ENCODE peak calls at places on chromosomes 6 and 20, in four cellular contexts. One of them, this sample, is unnamed.

GRCh38 chr20:12555369-12555768 is 453.4 kb upstream of the SPTLC3 start:
- DNase-seq in nephron progenitor cell: no peak
- DNase-seq in pancreas: no peak
- DNase-seq in fibroblast of lung: no peak
- DNase-seq in this sample: no peak

GRCh38 chr20:50487397-50487796 is 22.8 kb upstream of the PTPN1 start:
- DNase-seq in fibroblast of lung: no peak
- DNase-seq in pancreas: no peak
- DNase-seq in nephron progenitor cell: no peak
- DNase-seq in this sample: no peak

GRCh38 chr6:116572162-116572561 is 858 bp downstream of the RWDD1 start:
- DNase-seq in pancreas: peak
- DNase-seq in fibroblast of lung: peak
- DNase-seq in nephron progenitor cell: peak
- DNase-seq in this sample: peak

GRCh38 chr6:14747881-14748520 is 497.9 kb upstream of the JARID2 start:
- DNase-seq in fibroblast of lung: peak
- DNase-seq in nephron progenitor cell: no peak
- DNase-seq in pancreas: no peak
- DNase-seq in this sample: no peak

GRCh38 chr6:128456510-128457244 is 63.7 kb downstream of the PTPRK start:
- DNase-seq in nephron progenitor cell: no peak
- DNase-seq in pancreas: no peak
- DNase-seq in fibroblast of lung: no peak
- DNase-seq in this sample: no peak

GRCh38 chr6:144467153-144467762 is 182.1 kb downstream of the UTRN start:
- DNase-seq in fibroblast of lung: no peak
- DNase-seq in nephron progenitor cell: no peak
- DNase-seq in pancreas: no peak
- DNase-seq in this sample: no peak

GRCh38 chr6:129235167-129236072 is 352.5 kb downstream of the LAMA2 start:
- DNase-seq in pancreas: no peak
- DNase-seq in fibroblast of lung: no peak
- DNase-seq in nephron progenitor cell: no peak
- DNase-seq in this sample: no peak

GRCh38 chr20:20894753-20895152 is 182.3 kb upstream of the RALGAPA2 start:
- DNase-seq in fibroblast of lung: no peak
- DNase-seq in nephron progenitor cell: no peak
- DNase-seq in pancreas: no peak
- DNase-seq in this sample: no peak

GRCh38 chr6:39625209-39625608 is 100.0 kb downstream of the KIF6 start:
- DNase-seq in pancreas: no peak
- DNase-seq in nephron progenitor cell: no peak
- DNase-seq in fibroblast of lung: no peak
- DNase-seq in this sample: no peak

GRCh38 chr6:135568366-135568765 is 70.8 kb upstream of the AHI1 start:
- DNase-seq in pancreas: peak
- DNase-seq in nephron progenitor cell: no peak
- DNase-seq in fibroblast of lung: peak
- DNase-seq in this sample: peak

GRCh38 chr6:47083586-47084047 is 41.5 kb upstream of the ADGRF1 start:
- DNase-seq in fibroblast of lung: peak
- DNase-seq in pancreas: peak
- DNase-seq in nephron progenitor cell: peak
- DNase-seq in this sample: no peak

GRCh38 chr6:89689732-89690131 is 51.2 kb upstream of the LYRM2 start:
- DNase-seq in fibroblast of lung: no peak
- DNase-seq in nephron progenitor cell: no peak
- DNase-seq in pancreas: no peak
- DNase-seq in this sample: no peak

GRCh38 chr6:97812940-97813339 is 529.9 kb upstream of the MMS22L start:
- DNase-seq in fibroblast of lung: peak
- DNase-seq in pancreas: no peak
- DNase-seq in nephron progenitor cell: no peak
- DNase-seq in this sample: no peak

GRCh38 chr6:52995913-52996685 is 1.0 kb upstream of the GSTA4 start:
- DNase-seq in nephron progenitor cell: peak
- DNase-seq in fibroblast of lung: peak
- DNase-seq in pancreas: no peak
- DNase-seq in this sample: peak

DNA sequence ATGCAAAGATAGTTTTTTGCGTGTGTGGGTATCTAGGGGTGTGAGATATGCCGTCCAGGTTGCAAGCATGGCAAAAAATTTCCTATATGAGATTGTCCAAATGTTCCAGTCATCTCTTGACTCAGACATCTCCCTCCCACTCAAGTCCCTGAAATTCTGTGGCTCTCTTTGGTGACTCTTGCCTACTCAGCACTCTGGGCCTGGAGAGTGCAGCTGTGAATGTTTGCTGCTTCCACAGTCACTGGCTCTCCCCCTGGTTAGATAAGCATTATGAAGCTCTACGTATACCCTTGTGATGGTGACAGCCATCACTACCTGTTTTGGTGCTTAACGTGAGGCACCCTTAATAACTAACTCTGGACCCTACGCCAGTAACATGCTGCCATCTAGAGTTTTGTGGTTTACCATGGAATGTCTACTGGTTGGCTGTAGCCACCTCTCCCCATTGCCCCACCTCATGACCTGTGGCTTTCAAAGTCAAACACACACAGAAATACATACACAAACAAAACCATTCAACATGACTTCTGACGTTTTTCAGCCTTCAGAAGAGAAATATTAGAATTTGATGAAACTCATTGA is 621.9 kb upstream of the CITED2 start:
- DNase-seq in pancreas: no peak
- DNase-seq in fibroblast of lung: peak
- DNase-seq in nephron progenitor cell: peak
- DNase-seq in this sample: no peak
- TF ChIP-seq CTCF in pancreas: no peak
- TF ChIP-seq CTCF in fibroblast of lung: no peak
- TF ChIP-seq CTCF in nephron progenitor cell: peak
- TF ChIP-seq CTCF in this sample: no peak

DNA sequence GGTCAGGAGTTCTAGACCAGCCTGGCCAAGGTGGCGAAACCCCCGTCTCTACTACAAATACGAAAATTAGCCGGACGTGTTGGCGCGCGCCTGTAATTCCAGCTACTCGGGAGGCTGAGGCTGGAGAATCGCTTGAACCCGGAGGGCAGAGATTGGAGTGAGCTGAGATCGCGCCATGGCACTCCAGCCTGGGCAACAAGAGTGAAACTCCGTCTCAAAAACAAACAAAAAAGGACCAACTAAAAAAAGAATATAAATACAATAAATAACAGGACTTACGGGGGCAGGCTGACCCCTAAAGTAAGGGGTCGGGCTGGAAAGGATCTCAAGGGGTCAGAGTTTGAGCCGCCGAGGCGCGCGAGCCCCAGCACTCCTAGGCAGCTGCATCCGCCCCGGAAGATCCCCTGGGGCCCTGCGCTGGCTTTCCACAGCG is 509 bp upstream of the TPD52L2 start:
- DNase-seq in nephron progenitor cell: no peak
- DNase-seq in fibroblast of lung: no peak
- DNase-seq in pancreas: no peak
- DNase-seq in this sample: no peak
- TF ChIP-seq CTCF in nephron progenitor cell: no peak
- TF ChIP-seq CTCF in fibroblast of lung: no peak
- TF ChIP-seq CTCF in pancreas: no peak
- TF ChIP-seq CTCF in this sample: peak

GRCh38 chr6:166343157-166343502 is 785 bp upstream of the SFT2D1 start:
- DNase-seq in pancreas: no peak
- DNase-seq in nephron progenitor cell: no peak
- DNase-seq in fibroblast of lung: peak
- DNase-seq in this sample: no peak

GRCh38 chr6:166341915-166342292 is 441 bp downstream of the SFT2D1 start:
- DNase-seq in fibroblast of lung: peak
- DNase-seq in pancreas: no peak
- DNase-seq in nephron progenitor cell: no peak
- DNase-seq in this sample: no peak

GRCh38 chr6:166344240-166344639 is 1.9 kb upstream of the SFT2D1 start:
- DNase-seq in pancreas: no peak
- DNase-seq in nephron progenitor cell: no peak
- DNase-seq in fibroblast of lung: peak
- DNase-seq in this sample: no peak

GRCh38 chr6:166341464-166341863 is 881 bp downstream of the SFT2D1 start:
- DNase-seq in nephron progenitor cell: no peak
- DNase-seq in fibroblast of lung: no peak
- DNase-seq in pancreas: no peak
- DNase-seq in this sample: no peak

GRCh38 chr6:166342293-166343156 is at the start of gene SFT2D1:
- DNase-seq in pancreas: peak
- DNase-seq in fibroblast of lung: peak
- DNase-seq in nephron progenitor cell: peak
- DNase-seq in this sample: peak
- TF ChIP-seq CTCF in pancreas: no peak
- TF ChIP-seq CTCF in fibroblast of lung: no peak
- TF ChIP-seq CTCF in nephron progenitor cell: no peak
- TF ChIP-seq CTCF in this sample: no peak

GRCh38 chr6:17470953-17471335 is 77.5 kb downstream of the CAP2 start:
- DNase-seq in fibroblast of lung: peak
- DNase-seq in pancreas: no peak
- DNase-seq in nephron progenitor cell: no peak
- DNase-seq in this sample: no peak
- TF ChIP-seq CTCF in fibroblast of lung: peak
- TF ChIP-seq CTCF in pancreas: no peak
- TF ChIP-seq CTCF in nephron progenitor cell: no peak
- TF ChIP-seq CTCF in this sample: no peak

GRCh38 chr6:41736800-41737555 is 1.6 kb upstream of the TFEB start:
- DNase-seq in pancreas: no peak
- DNase-seq in fibroblast of lung: no peak
- DNase-seq in nephron progenitor cell: no peak
- DNase-seq in this sample: no peak

GRCh38 chr6:41735427-41736206 is at the start of gene TFEB:
- DNase-seq in nephron progenitor cell: peak
- DNase-seq in pancreas: peak
- DNase-seq in fibroblast of lung: peak
- DNase-seq in this sample: peak

GRCh38 chr6:41737591-41738130 is 2.3 kb upstream of the TFEB start:
- DNase-seq in pancreas: no peak
- DNase-seq in nephron progenitor cell: no peak
- DNase-seq in fibroblast of lung: no peak
- DNase-seq in this sample: no peak

GRCh38 chr6:41734666-41735426 is 562 bp downstream of the TFEB start:
- DNase-seq in pancreas: peak
- DNase-seq in nephron progenitor cell: peak
- DNase-seq in fibroblast of lung: peak
- DNase-seq in this sample: peak

DNA sequence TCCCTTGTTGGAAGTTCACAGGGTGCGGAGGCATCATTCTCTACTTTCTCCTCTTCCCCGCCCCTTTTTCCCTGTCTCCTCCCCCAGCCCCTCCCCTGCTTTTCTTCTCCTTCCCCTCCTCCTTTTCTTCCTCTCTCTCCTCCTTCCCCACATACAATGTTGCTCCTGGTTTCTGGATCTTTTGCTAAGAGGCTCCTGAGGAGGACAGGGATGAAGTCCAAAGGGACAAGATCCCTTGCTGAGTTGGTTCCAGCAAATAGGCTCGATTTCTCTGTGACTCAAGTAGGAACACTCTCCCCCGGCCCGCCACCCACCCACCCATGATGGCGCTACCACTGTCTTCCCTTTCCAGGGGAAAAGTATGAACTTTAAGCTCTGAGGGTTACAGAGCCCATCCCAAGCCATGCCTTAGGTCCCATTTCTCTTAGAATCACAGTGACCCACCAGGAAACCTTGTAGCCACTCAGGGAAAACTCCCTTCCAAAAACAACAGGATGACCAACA is 851 bp upstream of the TFEB start:
- DNase-seq in fibroblast of lung: no peak
- DNase-seq in nephron progenitor cell: no peak
- DNase-seq in pancreas: no peak
- DNase-seq in this sample: no peak
- TF ChIP-seq CTCF in fibroblast of lung: no peak
- TF ChIP-seq CTCF in nephron progenitor cell: no peak
- TF ChIP-seq CTCF in pancreas: no peak
- TF ChIP-seq CTCF in this sample: no peak

GRCh38 chr6:23563329-23563728 is 562.7 kb upstream of the NRSN1 start:
- DNase-seq in nephron progenitor cell: no peak
- DNase-seq in fibroblast of lung: no peak
- DNase-seq in pancreas: no peak
- DNase-seq in this sample: no peak

GRCh38 chr6:23561732-23562131 is 564.3 kb upstream of the NRSN1 start:
- DNase-seq in fibroblast of lung: no peak
- DNase-seq in nephron progenitor cell: no peak
- DNase-seq in pancreas: no peak
- DNase-seq in this sample: no peak

GRCh38 chr6:23562554-23562953 is 563.5 kb upstream of the NRSN1 start:
- DNase-seq in fibroblast of lung: no peak
- DNase-seq in pancreas: no peak
- DNase-seq in nephron progenitor cell: no peak
- DNase-seq in this sample: no peak

DNA sequence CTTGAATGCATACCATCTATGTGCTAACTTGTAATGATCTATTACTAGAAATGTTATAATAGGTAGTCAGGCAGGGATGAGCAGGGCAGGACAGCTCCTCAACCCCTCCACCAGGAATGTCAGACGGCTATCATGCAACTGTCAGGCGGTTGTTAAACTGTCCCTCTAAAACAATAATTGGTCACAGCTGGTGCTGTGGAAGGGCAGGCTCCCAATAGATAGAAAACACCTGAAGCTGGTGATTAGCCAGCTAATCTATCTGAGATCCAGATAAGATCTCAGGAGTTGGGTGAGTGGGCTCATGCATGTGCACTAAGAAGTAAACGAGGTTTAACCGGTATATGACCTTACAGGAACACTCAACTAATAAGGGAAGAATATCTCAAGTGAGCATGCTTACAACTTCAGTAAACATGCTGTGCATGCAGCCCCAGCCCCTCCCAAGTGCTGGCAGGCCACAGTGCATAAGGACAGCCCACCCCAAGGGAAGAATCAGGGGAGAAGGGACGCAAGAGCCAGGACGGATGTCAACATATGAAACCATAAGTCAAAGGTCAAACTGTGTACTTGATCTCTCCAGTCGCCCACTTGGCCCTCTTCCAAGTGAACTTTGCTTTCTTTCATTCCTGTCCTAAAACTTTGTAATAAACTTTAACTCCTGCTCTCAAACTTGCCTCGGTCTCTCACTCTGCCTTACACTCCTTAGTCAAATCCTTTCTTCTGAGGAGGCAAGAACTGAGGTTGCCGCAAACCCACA is 566.2 kb upstream of the NRSN1 start:
- DNase-seq in nephron progenitor cell: no peak
- DNase-seq in fibroblast of lung: no peak
- DNase-seq in pancreas: no peak
- DNase-seq in this sample: no peak
- TF ChIP-seq CTCF in nephron progenitor cell: no peak
- TF ChIP-seq CTCF in fibroblast of lung: no peak
- TF ChIP-seq CTCF in pancreas: no peak
- TF ChIP-seq CTCF in this sample: no peak